ENCODE peak calls at places on chromosome X, in seven cellular contexts. B is fibroblast of mammary gland, H is upper lobe of right lung, I is sigmoid colon, O is GM10248, R is cardiac fibroblast, J is MM.1S. K is an unnamed sample.

GRCh38 chrX:97639526-97639925 is 755.8 kb downstream of the RPA4 start:
- DNase-seq in I (no peak), J (peak), H (no peak), O (no peak), B (no peak), R (no peak), K (no peak)

GRCh38 chrX:114344756-114345155 is 239.1 kb upstream of the HTR2C start:
- DNase-seq in H (no peak), J (peak), B (peak), I (no peak), O (peak), R (peak), K (peak)

GRCh38 chrX:12352922-12353321 is 214.6 kb downstream of the FRMPD4 start:
- DNase-seq in J (no peak), R (no peak), H (no peak), O (no peak), I (no peak), B (no peak), K (no peak)

GRCh38 chrX:24561121-24561520 is 86.0 kb downstream of the PCYT1B start:
- DNase-seq in O (peak), J (no peak), B (peak), I (no peak), R (peak), H (no peak), K (peak)

GRCh38 chrX:107710617-107711391 is 64.8 kb downstream of the TSC22D3 start:
- DNase-seq in B (peak), O (peak), J (peak), R (peak), I (peak), H (no peak), K (peak)

GRCh38 chrX:151901821-151902220 is 10.9 kb upstream of the MAGEA4 start:
- DNase-seq in H (no peak), O (no peak), I (no peak), B (peak), R (peak), J (no peak), K (no peak)

GRCh38 chrX:69038188-69038587 is 127.1 kb downstream of the PJA1 start:
- DNase-seq in H (no peak), O (no peak), I (no peak), J (no peak), R (no peak), B (no peak), K (no peak)

GRCh38 chrX:46036508-46036907 is 508.7 kb downstream of the ZNF674 start:
- DNase-seq in O (no peak), B (peak), R (peak), J (no peak), I (no peak), H (no peak), K (no peak)

GRCh38 chrX:50905334-50905733 is 5.2 kb upstream of the BMP15 start:
- DNase-seq in H (no peak), B (no peak), I (no peak), R (no peak), O (no peak), J (no peak), K (no peak)

GRCh38 chrX:150635952-150636351 is 57.2 kb upstream of the MTMR1 start:
- DNase-seq in I (no peak), O (peak), H (no peak), R (peak), J (no peak), B (peak), K (peak)

GRCh38 chrX:71941145-71941544 is 30.5 kb downstream of the NHSL2 start:
- DNase-seq in J (no peak), H (no peak), R (no peak), O (no peak), I (no peak), B (peak), K (no peak)

GRCh38 chrX:24231169-24231568 is 81.6 kb downstream of the ZFX start:
- DNase-seq in B (peak), I (no peak), H (no peak), O (peak), J (no peak), R (peak), K (peak)

GRCh38 chrX:27966955-27967354 is 14.3 kb downstream of the DCAF8L1 start:
- DNase-seq in R (peak), O (no peak), H (no peak), B (peak), I (no peak), J (no peak), K (no peak)

GRCh38 chrX:123184858-123185251 is 777 bp downstream of the GRIA3 start:
- DNase-seq in R (no peak), H (no peak), O (peak), J (no peak), I (no peak), B (peak), K (no peak)

GRCh38 chrX:9465380-9466114 is 689 bp downstream of the TBL1X start:
- DNase-seq in H (peak), I (no peak), B (no peak), J (peak), O (peak), R (peak), K (peak)

GRCh38 chrX:9312922-9313867 is 151.7 kb upstream of the TBL1X start:
- DNase-seq in O (peak), R (no peak), B (no peak), I (no peak), J (peak), H (peak), K (peak)

DNA sequence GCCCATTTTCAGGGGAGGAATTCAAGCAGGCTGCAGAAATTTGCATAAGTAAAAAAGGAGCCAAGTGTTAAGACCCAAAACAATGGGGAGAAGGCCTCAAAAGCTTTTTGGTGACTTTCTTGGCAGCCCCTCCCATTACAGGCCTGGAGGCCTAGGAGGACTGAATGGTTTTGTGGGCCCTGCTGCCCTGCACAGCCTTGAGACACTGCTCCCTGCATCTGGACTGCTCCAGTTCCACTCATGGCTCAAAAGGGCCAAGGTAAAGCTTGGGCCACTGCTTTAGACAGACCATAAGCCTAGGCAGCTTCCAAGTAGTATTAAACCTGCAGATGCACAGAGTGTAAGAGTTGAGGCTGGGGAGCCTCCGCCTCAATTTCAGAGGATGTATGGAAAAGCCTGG is 501.6 kb downstream of the MID1IP1 start:
- DNase-seq in H (no peak), I (no peak), J (no peak), O (no peak), B (no peak), R (no peak), K (no peak)
- TF ChIP-seq CTCF in H (no peak), I (no peak), J (no peak), O (no peak), B (no peak), R (no peak), K (no peak)

DNA sequence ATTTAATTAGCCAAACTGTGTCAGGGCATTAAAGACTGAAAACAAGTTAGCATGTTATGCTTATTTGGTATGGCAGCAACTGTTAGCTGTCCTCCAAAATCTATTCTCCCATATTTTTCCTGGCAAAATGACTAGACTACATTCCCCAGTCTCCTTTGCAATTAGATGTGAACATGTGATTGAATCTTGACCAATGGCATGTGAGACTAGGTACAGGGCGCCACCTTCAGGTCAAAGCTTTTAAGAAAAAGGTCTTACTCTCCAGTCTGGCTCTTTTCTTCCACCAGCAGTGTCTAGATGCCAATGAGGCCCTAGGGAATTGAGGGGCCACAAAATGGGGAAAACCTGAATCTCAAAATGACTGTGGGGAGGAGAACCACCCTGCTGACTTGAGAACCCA is 408.2 kb downstream of the SMARCA1 start:
- DNase-seq in O (peak), R (peak), J (peak), B (peak), I (no peak), H (no peak), K (peak)
- TF ChIP-seq CTCF in O (peak), R (no peak), J (peak), B (peak), I (no peak), H (no peak), K (peak)

GRCh38 chrX:56975611-56976010 is 19.7 kb downstream of the SPIN3 start:
- DNase-seq in H (no peak), O (no peak), I (no peak), J (no peak), B (peak), R (peak), K (no peak)
- TF ChIP-seq CTCF in H (no peak), O (no peak), I (no peak), J (no peak), B (peak), R (peak), K (no peak)

GRCh38 chrX:41482153-41482850 is 35.2 kb downstream of the NYX start:
- DNase-seq in J (no peak), I (no peak), H (no peak), B (peak), O (no peak), R (peak), K (no peak)

GRCh38 chrX:41478397-41478911 is 31.3 kb downstream of the NYX start:
- DNase-seq in B (no peak), I (no peak), H (no peak), J (no peak), O (no peak), R (no peak), K (no peak)

GRCh38 chrX:41475611-41476241 is 28.6 kb downstream of the NYX start:
- DNase-seq in I (no peak), B (no peak), O (no peak), H (no peak), R (no peak), J (no peak), K (no peak)

GRCh38 chrX:41480508-41481260 is 33.5 kb downstream of the NYX start:
- DNase-seq in J (no peak), O (no peak), B (no peak), I (no peak), H (peak), R (no peak), K (no peak)

GRCh38 chrX:41481264-41482109 is 34.3 kb downstream of the NYX start:
- DNase-seq in R (peak), J (no peak), I (no peak), H (no peak), B (peak), O (peak), K (peak)
- TF ChIP-seq CTCF in R (peak), J (peak), I (no peak), H (peak), B (peak), O (peak), K (peak)

DNA sequence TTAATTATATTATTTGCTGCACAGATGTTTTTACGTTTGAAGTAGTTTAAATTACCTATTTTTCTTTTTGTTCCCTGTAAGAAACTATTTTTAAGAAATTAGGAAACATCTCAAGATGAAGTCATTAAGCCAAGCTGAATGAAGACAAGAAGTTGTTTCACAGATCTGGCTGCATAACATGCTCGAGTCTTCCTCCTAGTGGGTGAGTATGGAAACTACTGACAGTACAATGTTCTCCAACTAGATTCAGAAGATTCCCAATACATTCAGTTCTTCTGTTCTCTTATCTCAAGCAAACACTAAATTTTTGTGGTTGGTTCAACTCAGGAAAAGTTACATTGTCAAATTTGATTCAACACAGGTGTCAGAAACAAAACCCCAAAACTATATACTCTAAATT is 256.8 kb upstream of the VCX start:
- DNase-seq in B (peak), J (peak), O (peak), R (peak), H (no peak), I (no peak), K (peak)
- TF ChIP-seq CTCF in B (peak), J (peak), O (peak), R (peak), H (peak), I (no peak), K (peak)

DNA sequence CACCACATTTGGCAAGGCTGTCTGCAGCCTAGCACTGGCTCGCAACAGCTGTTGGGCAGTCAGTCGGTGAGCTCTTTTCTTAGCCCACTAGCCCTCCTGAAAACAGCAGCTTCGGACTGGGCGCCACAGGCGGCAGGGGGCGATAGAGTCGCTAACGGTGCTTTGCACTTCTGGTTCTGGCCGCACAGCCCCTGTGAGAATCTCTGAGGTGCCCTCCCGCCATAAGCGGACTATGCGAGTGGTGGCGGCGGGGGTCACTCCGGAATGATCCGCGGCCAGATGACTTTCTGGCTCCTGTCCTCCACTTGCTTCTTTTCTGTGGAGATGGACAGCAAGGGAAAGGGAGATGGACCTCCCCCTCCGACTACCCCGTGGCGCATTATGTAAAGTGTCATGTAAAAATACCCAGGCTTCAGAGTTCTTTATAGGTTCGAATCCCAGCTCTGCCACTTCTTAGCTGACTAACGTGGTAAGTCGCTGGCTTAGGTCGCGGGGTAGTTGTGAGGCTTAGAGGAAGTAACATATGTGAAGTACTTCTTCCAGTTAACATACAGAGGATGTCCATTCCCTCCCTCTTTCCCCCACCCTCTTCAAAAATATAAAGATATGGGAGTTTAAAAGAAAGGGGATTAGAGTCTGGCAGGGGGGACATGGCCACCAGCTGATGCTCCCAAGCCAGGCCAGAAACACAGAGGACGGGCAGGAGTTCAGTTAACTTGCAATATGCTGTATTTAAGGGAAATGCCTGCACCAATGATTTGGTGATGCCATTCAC is 11.0 kb downstream of the ARHGAP36 start:
- DNase-seq in H (no peak), B (peak), I (no peak), J (no peak), R (peak), O (peak), K (peak)
- TF ChIP-seq CTCF in H (peak), B (peak), I (no peak), J (peak), R (peak), O (no peak), K (peak)

GRCh38 chrX:100368167-100368566 is 41.9 kb downstream of the PCDH19 start:
- DNase-seq in O (peak), B (peak), I (no peak), R (peak), H (no peak), J (peak), K (peak)
- TF ChIP-seq CTCF in O (peak), B (peak), I (no peak), R (no peak), H (peak), J (peak), K (no peak)

GRCh38 chrX:99800016-99800415 is 610.1 kb downstream of the PCDH19 start:
- DNase-seq in I (no peak), O (no peak), J (no peak), R (no peak), H (no peak), B (no peak), K (no peak)

GRCh38 chrX:99798951-99799350 is 611.1 kb downstream of the PCDH19 start:
- DNase-seq in I (no peak), R (no peak), O (no peak), B (no peak), J (peak), H (no peak), K (no peak)

GRCh38 chrX:99795495-99795894 is 614.6 kb downstream of the PCDH19 start:
- DNase-seq in I (no peak), H (no peak), B (no peak), J (peak), R (no peak), O (no peak), K (no peak)
- TF ChIP-seq CTCF in I (no peak), H (peak), B (peak), J (peak), R (no peak), O (no peak), K (peak)

DNA sequence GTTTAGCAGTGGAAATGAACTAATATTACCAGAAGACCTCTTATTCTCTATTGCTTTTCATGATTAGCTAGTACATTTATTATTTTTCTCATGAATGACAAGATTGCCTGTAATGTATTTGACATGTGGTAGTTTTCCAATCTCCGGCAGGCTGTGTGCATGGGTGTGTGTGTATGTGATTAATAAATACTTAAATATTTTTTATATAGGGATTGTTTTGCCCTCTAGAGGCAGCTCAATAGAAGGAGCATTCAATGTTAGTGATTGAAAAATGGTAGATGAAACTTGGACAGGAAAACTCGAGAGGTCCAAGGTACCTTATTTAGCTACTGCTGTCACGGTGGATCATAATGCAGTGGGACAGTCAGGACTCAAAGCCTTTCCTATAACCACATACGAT is 457.6 kb downstream of the IL1RAPL1 start:
- DNase-seq in J (no peak), R (peak), O (no peak), I (no peak), B (peak), H (no peak), K (no peak)
- TF ChIP-seq CTCF in J (no peak), R (peak), O (no peak), I (no peak), B (peak), H (no peak), K (no peak)

GRCh38 chrX:148984238-148984637 is 483.8 kb downstream of the AFF2 start:
- DNase-seq in B (no peak), O (no peak), R (no peak), H (no peak), I (no peak), J (no peak), K (no peak)
- TF ChIP-seq CTCF in B (no peak), O (no peak), R (no peak), H (no peak), I (no peak), J (no peak), K (no peak)